ENCODE peak calls at places on chromosome 21, in eight cellular contexts. C is heart left ventricle; T is heart right ventricle; Z is gastrocnemius medialis; U is A549; O is AG04450; B is CD8-positive, alpha-beta memory T cell; Q is stomach. E is an unnamed sample.

GRCh38 chr21:37564924-37565529 is 198.5 kb downstream of the DYRK1A start:
- DNase-seq in C (no peak), T (no peak), Z (no peak), U (no peak), O (no peak), B (no peak), Q (no peak), E (no peak)

GRCh38 chr21:34670220-34670961 is 1.6 kb downstream of the CLIC6 start:
- DNase-seq in C (no peak), T (no peak), Z (no peak), U (no peak), O (no peak), B (no peak), Q (peak), E (no peak)

GRCh38 chr21:41548781-41549180 is 40.8 kb upstream of the TMPRSS2 start:
- DNase-seq in C (no peak), T (no peak), Z (no peak), U (no peak), O (no peak), B (no peak), Q (peak), E (no peak)

GRCh38 chr21:44934797-44935532 is 4.9 kb upstream of the SLX9 start:
- DNase-seq in C (no peak), T (no peak), Z (no peak), U (no peak), O (no peak), B (no peak), Q (no peak), E (no peak)

GRCh38 chr21:35417762-35418161 is 368.7 kb upstream of the RUNX1 start:
- DNase-seq in C (no peak), T (no peak), Z (no peak), U (no peak), O (no peak), B (no peak), Q (no peak), E (no peak)

GRCh38 chr21:44962481-44962966 is 22.7 kb downstream of the SLX9 start:
- DNase-seq in C (no peak), T (peak), Z (no peak), U (no peak), O (peak), B (no peak), Q (no peak), E (no peak)

GRCh38 chr21:36454079-36454478 is 25.8 kb downstream of the CLDN14 start:
- DNase-seq in C (no peak), T (no peak), Z (no peak), U (no peak), O (no peak), B (no peak), Q (no peak), E (no peak)

GRCh38 chr21:35203093-35204021 is 154.3 kb upstream of the RUNX1 start:
- DNase-seq in C (peak), T (no peak), Z (peak), U (no peak), O (no peak), B (no peak), Q (no peak), E (no peak)

GRCh38 chr21:19853709-19854575 is 1144.3 kb upstream of the NCAM2 start:
- DNase-seq in C (no peak), T (no peak), Z (no peak), U (no peak), O (no peak), B (no peak), Q (no peak), E (no peak)

GRCh38 chr21:42156690-42157605 is 62.0 kb upstream of the ABCG1 start:
- DNase-seq in C (no peak), T (peak), Z (no peak), U (no peak), O (no peak), B (no peak), Q (no peak), E (no peak)

GRCh38 chr21:42105916-42106315 is 34.8 kb downstream of the UMODL1 start:
- DNase-seq in C (no peak), T (no peak), Z (no peak), U (no peak), O (no peak), B (no peak), Q (no peak), E (no peak)

GRCh38 chr21:25560151-25560783 is 47.0 kb downstream of the MRPL39 start:
- DNase-seq in C (no peak), T (no peak), Z (no peak), U (no peak), O (no peak), B (no peak), Q (no peak), E (no peak)

GRCh38 chr21:26148834-26149354 is 21.7 kb downstream of the APP start:
- DNase-seq in C (no peak), T (no peak), Z (no peak), U (no peak), O (no peak), B (no peak), Q (no peak), E (no peak)

GRCh38 chr21:27677547-27677946 is 710.7 kb upstream of the ADAMTS5 start:
- DNase-seq in C (no peak), T (no peak), Z (no peak), U (no peak), O (no peak), B (no peak), Q (no peak), E (no peak)

GRCh38 chr21:29367335-29367734 is 68.6 kb downstream of the BACH1 start:
- DNase-seq in C (no peak), T (no peak), Z (no peak), U (no peak), O (no peak), B (no peak), Q (no peak), E (no peak)

GRCh38 chr21:25298512-25299491 is 308.5 kb downstream of the MRPL39 start:
- DNase-seq in C (no peak), T (no peak), Z (no peak), U (no peak), O (no peak), B (no peak), Q (no peak), E (no peak)

GRCh38 chr21:16195476-16195875 is 465.7 kb downstream of the USP25 start:
- DNase-seq in C (no peak), T (no peak), Z (no peak), U (no peak), O (peak), B (no peak), Q (no peak), E (no peak)

GRCh38 chr21:34642211-34643075 is 26.4 kb upstream of the CLIC6 start:
- DNase-seq in C (no peak), T (no peak), Z (no peak), U (no peak), O (no peak), B (no peak), Q (no peak), E (no peak)

GRCh38 chr21:28447453-28447852 is 545.2 kb downstream of the LTN1 start:
- DNase-seq in C (no peak), T (no peak), Z (no peak), U (no peak), O (no peak), B (no peak), Q (no peak), E (no peak)

GRCh38 chr21:26840206-26840605 is 5.0 kb downstream of the ADAMTS1 start:
- DNase-seq in C (no peak), T (no peak), Z (no peak), U (no peak), O (no peak), B (no peak), Q (no peak), E (no peak)

GRCh38 chr21:25934130-25934529 is 199.4 kb downstream of the GABPA start:
- DNase-seq in C (no peak), T (no peak), Z (no peak), U (no peak), O (no peak), B (no peak), Q (peak), E (no peak)

GRCh38 chr21:36246080-36246631 is 73.8 kb upstream of the MORC3 start:
- DNase-seq in C (no peak), T (no peak), Z (no peak), U (no peak), O (no peak), B (no peak), Q (peak), E (no peak)

GRCh38 chr21:30329203-30329868 is 8.2 kb downstream of the KRTAP27-1 start:
- DNase-seq in C (no peak), T (no peak), Z (no peak), U (no peak), O (no peak), B (no peak), Q (no peak), E (no peak)

GRCh38 chr21:25887166-25887565 is 152.4 kb downstream of the GABPA start:
- DNase-seq in C (no peak), T (no peak), Z (no peak), U (no peak), O (no peak), B (no peak), Q (no peak), E (no peak)

GRCh38 chr21:25496825-25497482 is 110.3 kb downstream of the MRPL39 start:
- DNase-seq in C (no peak), T (no peak), Z (no peak), U (no peak), O (peak), B (no peak), Q (no peak), E (no peak)

GRCh38 chr21:35254006-35254751 is 205.1 kb upstream of the RUNX1 start:
- DNase-seq in C (no peak), T (no peak), Z (peak), U (no peak), O (peak), B (no peak), Q (no peak), E (no peak)

DNA sequence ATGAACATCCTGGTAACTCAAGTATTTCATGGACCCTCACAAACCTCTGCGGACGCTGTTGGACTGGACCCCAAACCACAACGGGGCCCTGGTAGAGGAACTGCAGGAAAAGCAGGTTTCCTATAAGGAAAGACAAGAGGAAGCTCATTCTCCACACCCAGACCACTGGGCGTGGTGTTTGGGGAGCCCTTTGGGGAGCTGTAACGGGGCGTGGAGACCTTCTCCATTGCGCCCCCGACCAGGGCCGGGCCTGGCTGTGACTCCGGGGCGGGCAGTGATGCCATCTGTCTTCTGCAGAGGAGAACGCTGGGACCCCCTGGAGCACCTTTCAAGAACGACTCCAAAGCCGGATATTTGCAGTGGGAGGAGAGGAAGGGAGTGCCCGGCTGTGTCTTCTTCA is 30.0 kb upstream of the AGPAT3 start:
- DNase-seq in C (no peak), T (no peak), Z (no peak), U (no peak), O (no peak), B (no peak), Q (no peak), E (no peak)
- H3K4me3 ChIP-seq in C (no peak), T (no peak), Z (no peak), U (no peak), O (no peak), B (no peak), Q (no peak), E (no peak)

DNA sequence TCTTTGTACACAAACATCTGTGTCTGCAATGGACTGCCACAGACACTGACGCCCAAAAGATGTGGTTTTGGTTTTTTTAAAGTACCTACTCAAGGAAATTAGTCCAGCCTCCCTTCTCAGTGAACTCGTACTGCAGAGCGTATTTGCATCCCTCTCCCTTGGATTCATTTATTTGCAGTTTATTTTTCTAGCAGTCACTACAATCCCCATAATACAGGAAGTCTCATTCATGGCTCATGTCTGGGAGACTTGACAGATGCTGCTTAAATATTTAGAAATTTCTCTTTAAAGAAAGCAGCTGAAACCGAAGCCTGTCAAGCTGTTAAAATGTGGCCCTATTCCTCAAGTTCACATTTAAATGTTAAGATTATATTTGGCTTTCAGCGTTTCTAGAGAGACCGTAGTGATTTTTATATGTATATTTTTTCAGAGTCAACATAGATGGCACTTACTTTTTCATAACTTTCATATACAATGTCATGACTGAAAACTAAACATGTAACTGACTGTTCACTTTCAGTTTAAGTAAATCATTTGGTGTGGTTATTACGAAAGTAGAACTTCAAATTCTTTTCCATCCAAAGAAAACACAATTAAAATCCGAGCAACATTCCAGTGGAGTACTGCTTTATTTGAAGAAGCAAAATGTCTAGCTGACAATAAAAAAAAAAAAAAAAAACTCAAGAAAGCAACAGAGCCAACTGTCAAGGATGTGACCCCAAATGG is 38.0 kb downstream of the MIS18A start:
- DNase-seq in C (no peak), T (no peak), Z (no peak), U (no peak), O (no peak), B (no peak), Q (no peak), E (no peak)
- H3K27ac ChIP-seq in C (peak), T (no peak), Z (no peak), U (no peak), O (no peak), B (no peak), Q (no peak), E (no peak)

GRCh38 chr21:43368685-43369084 is 58.2 kb downstream of the SIK1 start:
- DNase-seq in C (no peak), T (no peak), Z (no peak), U (no peak), O (no peak), B (no peak), Q (no peak), E (no peak)

GRCh38 chr21:43370888-43371570 is 55.9 kb downstream of the SIK1 start:
- DNase-seq in C (no peak), T (no peak), Z (no peak), U (no peak), O (no peak), B (no peak), Q (no peak), E (no peak)

GRCh38 chr21:43369124-43369523 is 57.8 kb downstream of the SIK1 start:
- DNase-seq in C (no peak), T (peak), Z (peak), U (peak), O (no peak), B (no peak), Q (no peak), E (no peak)

GRCh38 chr21:43369596-43370090 is 57.3 kb downstream of the SIK1 start:
- DNase-seq in C (no peak), T (peak), Z (no peak), U (no peak), O (no peak), B (no peak), Q (no peak), E (no peak)

GRCh38 chr21:43370091-43370658 is 56.8 kb downstream of the SIK1 start:
- DNase-seq in C (no peak), T (peak), Z (no peak), U (no peak), O (no peak), B (no peak), Q (no peak), E (no peak)
- H3K4me3 ChIP-seq in C (no peak), T (no peak), Z (no peak), U (no peak), O (no peak), B (no peak), Q (no peak), E (no peak)

GRCh38 chr21:46004168-46004861 is 22.7 kb downstream of the COL6A1 start:
- DNase-seq in C (no peak), T (peak), Z (no peak), U (no peak), O (no peak), B (no peak), Q (peak), E (no peak)
- H3K27ac ChIP-seq in C (no peak), T (no peak), Z (no peak), U (no peak), O (peak), B (no peak), Q (no peak), E (no peak)

GRCh38 chr21:38807987-38808386 is 2.3 kb downstream of the ETS2 start:
- DNase-seq in C (no peak), T (no peak), Z (no peak), U (no peak), O (no peak), B (no peak), Q (no peak), E (no peak)
- H3K4me3 ChIP-seq in C (peak), T (peak), Z (peak), U (peak), O (peak), B (no peak), Q (peak), E (no peak)

GRCh38 chr21:15061284-15061683 is 3.5 kb downstream of the NRIP1 start:
- DNase-seq in C (no peak), T (no peak), Z (no peak), U (no peak), O (no peak), B (no peak), Q (no peak), E (no peak)

GRCh38 chr21:15062566-15062965 is 2.2 kb downstream of the NRIP1 start:
- DNase-seq in C (no peak), T (no peak), Z (no peak), U (no peak), O (no peak), B (no peak), Q (no peak), E (peak)

GRCh38 chr21:15061747-15062146 is 3.1 kb downstream of the NRIP1 start:
- DNase-seq in C (no peak), T (no peak), Z (no peak), U (no peak), O (no peak), B (no peak), Q (no peak), E (no peak)

GRCh38 chr21:15059397-15059796 is 5.4 kb downstream of the NRIP1 start:
- DNase-seq in C (no peak), T (no peak), Z (no peak), U (no peak), O (no peak), B (no peak), Q (no peak), E (no peak)

GRCh38 chr21:15060776-15061175 is 4.0 kb downstream of the NRIP1 start:
- DNase-seq in C (no peak), T (no peak), Z (no peak), U (no peak), O (no peak), B (no peak), Q (no peak), E (no peak)
- H3K27ac ChIP-seq in C (no peak), T (no peak), Z (no peak), U (peak), O (no peak), B (peak), Q (no peak), E (peak)

E was measured in naive thymus-derived CD4-positive, alpha-beta T cell.